ENCODE peak calls at places on chromosomes 16 and 17, in eight cellular contexts. D, T, A, I, E, S, O and F are unnamed samples.

GRCh38 chr17:4394208-4395110 is 28.0 kb upstream of the UBE2G1 start:
- DNase-seq in A (no peak), O (peak; percentile 90), D (no peak), T (no peak), I (no peak), E (peak; percentile 71), S (no peak), F (no peak)

GRCh38 chr16:48300391-48300856 is 53.1 kb upstream of the ABCC11 start:
- DNase-seq in E (no peak), S (no peak), D (no peak), T (peak; percentile 78), O (no peak), A (no peak), I (no peak), F (no peak)

GRCh38 chr16:58426095-58426494 is 33.8 kb downstream of the GINS3 start:
- DNase-seq in A (no peak), T (no peak), E (no peak), D (no peak), O (no peak), I (no peak), S (no peak), F (no peak)

GRCh38 chr16:86772231-86772510 is 193.8 kb downstream of the FOXL1 start:
- DNase-seq in D (no peak), S (no peak), I (no peak), A (no peak), T (no peak), E (peak; percentile 22), O (peak; percentile 50), F (no peak)

GRCh38 chr16:88810868-88811599 is 694 bp downstream of the APRT start:
- DNase-seq in D (peak; percentile 86), A (peak; percentile 62), E (peak; percentile 75), O (peak; percentile 77), S (no peak), I (peak; percentile 86), T (peak; percentile 86), F (peak; percentile 32)

GRCh38 chr17:36082062-36082461 is 7.9 kb downstream of the CCL3 start:
- DNase-seq in D (no peak), O (no peak), A (no peak), T (no peak), S (no peak), I (no peak), E (no peak), F (no peak)

GRCh38 chr17:4301066-4301465 is 37.3 kb upstream of the ANKFY1 start:
- DNase-seq in E (no peak), T (no peak), I (no peak), O (no peak), S (no peak), D (no peak), A (no peak), F (no peak)

GRCh38 chr17:78391843-78392242 is 13.4 kb downstream of the PGS1 start:
- DNase-seq in T (peak; percentile 19), E (no peak), O (peak; percentile 82), S (no peak), I (no peak), D (no peak), A (no peak), F (no peak)

GRCh38 chr16:74591914-74592650 is 14.8 kb downstream of the GLG1 start:
- DNase-seq in O (no peak), A (no peak), T (no peak), D (no peak), I (no peak), E (no peak), S (no peak), F (peak; percentile 5)

GRCh38 chr16:4465977-4466779 is 8.2 kb downstream of the NMRAL1 start:
- DNase-seq in D (no peak), A (no peak), E (no peak), O (no peak), I (no peak), S (no peak), T (peak; percentile 62), F (no peak)

GRCh38 chr17:42709561-42709960 is 27.2 kb downstream of the CNTNAP1 start:
- DNase-seq in S (no peak), A (no peak), D (no peak), T (no peak), I (no peak), O (no peak), E (no peak), F (no peak)

GRCh38 chr17:1100382-1100781 is 79.4 kb downstream of the ABR start:
- DNase-seq in S (no peak), D (no peak), O (no peak), A (no peak), E (no peak), I (no peak), T (no peak), F (no peak)

GRCh38 chr16:66553223-66553622 is 847 bp downstream of the CKLF start:
- DNase-seq in O (no peak), T (no peak), I (no peak), A (no peak), S (no peak), D (no peak), E (no peak), F (no peak)

GRCh38 chr17:14664511-14664910 is 363.6 kb downstream of the HS3ST3B1 start:
- DNase-seq in T (no peak), E (no peak), S (no peak), O (no peak), A (peak; percentile 53), D (no peak), I (no peak), F (no peak)

GRCh38 chr16:14486520-14487303 is 143.3 kb downstream of the PARN start:
- DNase-seq in S (no peak), A (peak; percentile 46), D (peak; percentile 92), T (peak; percentile 96), E (peak; percentile 75), O (peak; percentile 87), I (peak; percentile 84), F (peak; percentile 85)

GRCh38 chr16:56470666-56471065 is 19.3 kb downstream of the OGFOD1 start:
- DNase-seq in T (no peak), D (no peak), A (no peak), E (no peak), S (no peak), O (no peak), I (no peak), F (no peak)

GRCh38 chr16:56469748-56470147 is 18.4 kb downstream of the OGFOD1 start:
- DNase-seq in A (no peak), D (no peak), T (no peak), O (no peak), E (no peak), S (no peak), I (no peak), F (no peak)

GRCh38 chr16:56468800-56469199 is 17.4 kb downstream of the OGFOD1 start:
- DNase-seq in D (no peak), E (no peak), T (no peak), A (no peak), O (no peak), I (no peak), S (no peak), F (no peak)

GRCh38 chr16:56475226-56475625 is 23.9 kb downstream of the OGFOD1 start:
- DNase-seq in T (no peak), A (no peak), O (no peak), I (no peak), S (no peak), E (peak; percentile 68), D (no peak), F (no peak)

DNA sequence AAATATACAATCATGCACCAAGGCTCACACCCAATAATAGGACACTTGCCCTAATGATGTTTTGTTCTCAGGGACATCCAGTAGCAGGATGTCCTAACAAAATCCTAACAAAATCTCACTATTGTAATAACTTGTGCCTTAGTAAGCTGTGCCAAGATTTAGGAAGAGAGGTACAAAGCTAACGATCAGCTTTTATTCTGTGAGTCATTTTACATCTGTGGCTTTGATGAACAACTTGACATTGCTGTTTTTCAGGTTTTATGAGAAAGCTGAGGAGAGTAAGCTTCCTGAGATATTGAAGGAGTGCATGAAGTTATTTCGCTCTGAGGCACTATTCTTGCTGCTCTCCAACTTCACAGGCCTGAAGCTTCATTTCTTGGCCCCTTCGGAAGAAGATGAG is 18.9 kb downstream of the OGFOD1 start:
- DNase-seq in I (no peak), D (no peak), O (peak; percentile 78), E (no peak), S (no peak), A (no peak), T (no peak), F (no peak)
- TF ChIP-seq CTCF in I (no peak), D (no peak), O (no peak), E (no peak), S (no peak), A (no peak), T (no peak), F (no peak)

GRCh38 chr17:8133398-8133797 is 9.5 kb upstream of the HES7 start:
- DNase-seq in I (no peak), A (peak; percentile 89), E (peak; percentile 72), S (peak; percentile 67), T (no peak), D (no peak), O (no peak), F (no peak)
- H3K4me3 ChIP-seq in I (no peak overlapping the region), A (peak overlapping the region; percentile 35), E (no peak overlapping the region), S (no peak overlapping the region), T (no peak overlapping the region), D (no peak overlapping the region), O (no peak overlapping the region), F (no peak overlapping the region)

GRCh38 chr17:73999246-73999645 is 204.2 kb upstream of the RPL38 start:
- DNase-seq in S (no peak), E (no peak), D (no peak), I (no peak), T (no peak), A (no peak), O (no peak), F (no peak)

GRCh38 chr17:74002241-74002640 is 201.2 kb upstream of the RPL38 start:
- DNase-seq in S (no peak), I (no peak), A (no peak), E (no peak), O (no peak), T (no peak), D (no peak), F (no peak)

DNA sequence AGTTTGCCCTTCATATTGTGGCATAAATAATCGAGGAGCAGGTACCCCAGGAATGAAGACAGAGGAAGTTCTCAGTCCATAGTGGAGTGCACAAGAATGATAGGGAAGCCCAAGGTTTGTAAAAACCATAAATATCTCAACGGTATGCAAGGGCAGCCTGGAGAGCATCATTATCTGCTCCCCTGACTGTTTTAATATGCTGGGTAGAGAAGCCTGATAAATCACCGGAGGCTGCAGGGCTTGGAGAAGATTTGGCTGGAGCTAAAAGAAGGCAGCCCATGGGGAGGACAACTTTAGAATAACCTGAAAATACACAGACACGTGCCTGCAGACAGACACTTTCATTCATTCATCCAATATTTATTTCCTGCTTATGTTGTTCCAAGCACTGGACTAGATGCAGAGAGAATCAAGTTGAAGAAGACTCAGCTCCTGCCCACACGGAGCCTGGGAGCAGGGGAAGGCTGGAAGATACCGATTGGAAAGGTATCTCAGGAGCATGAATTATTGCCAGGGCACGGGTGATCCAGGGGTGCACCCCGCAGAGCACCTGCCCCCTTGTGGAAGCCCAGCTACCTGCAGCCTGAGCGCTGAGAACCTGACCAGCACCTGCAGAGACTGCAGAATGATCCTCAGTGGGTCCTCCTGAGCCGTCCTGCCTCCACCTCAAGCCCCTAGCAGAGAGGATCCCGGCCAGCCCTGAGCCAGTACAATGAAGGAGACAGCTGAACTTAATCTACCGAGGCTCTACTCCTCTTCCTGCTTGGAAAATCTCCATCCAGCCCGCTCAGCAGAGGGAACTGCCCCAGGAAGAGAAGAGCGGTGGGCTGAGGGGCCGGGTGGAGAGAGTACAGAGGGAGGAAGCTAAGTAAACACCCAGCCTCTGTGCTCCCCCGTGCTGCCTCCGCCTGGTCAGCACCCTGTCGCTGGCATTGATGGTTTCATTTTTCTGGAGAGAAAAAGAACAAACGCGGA is 204.9 kb upstream of the RPL38 start:
- DNase-seq in I (no peak), D (no peak), A (peak; percentile 85), O (peak; percentile 22), S (peak; percentile 91), T (no peak), E (peak; percentile 97), F (no peak)
- TF ChIP-seq CTCF in I (peak; percentile 32), D (no peak), A (peak; percentile 77), O (peak; percentile 93), S (peak; percentile 99), T (peak; percentile 32), E (peak; percentile 96), F (peak; percentile 56)

GRCh38 chr16:31130336-31130812 is 5.2 kb downstream of the PRSS8 start:
- DNase-seq in O (no peak), I (no peak), A (no peak), S (no peak), E (no peak), D (no peak), T (no peak), F (no peak)
- H3K4me3 ChIP-seq in O (no peak overlapping the region), I (no peak overlapping the region), A (no peak overlapping the region), S (peak overlapping the region; percentile 11), E (no peak overlapping the region), D (no peak overlapping the region), T (no peak overlapping the region), F (no peak overlapping the region)